ENCODE peak calls at places on chromosome 4, in nine cellular contexts. One of them, this sample, is unnamed.

GRCh38 chr4:59086410-59086809 is 1976.2 kb upstream of the IGFBP7 start:
- DNase-seq in sigmoid colon: no peak
- DNase-seq in IMR-90: no peak
- DNase-seq in ovary: no peak
- DNase-seq in testis: no peak
- DNase-seq in A549: no peak
- DNase-seq in transverse colon: no peak
- DNase-seq in heart left ventricle: no peak
- DNase-seq in K562: no peak
- DNase-seq in this sample: no peak

GRCh38 chr4:150078041-150078995 is at the start of gene DCLK2:
- DNase-seq in K562: peak
- DNase-seq in testis: peak
- DNase-seq in A549: peak
- DNase-seq in sigmoid colon: peak
- DNase-seq in transverse colon: peak
- DNase-seq in IMR-90: peak
- DNase-seq in ovary: peak
- DNase-seq in heart left ventricle: peak
- DNase-seq in this sample: peak

GRCh38 chr4:17468638-17469221 is 43.2 kb downstream of the QDPR start:
- DNase-seq in IMR-90: peak
- DNase-seq in transverse colon: no peak
- DNase-seq in K562: peak
- DNase-seq in sigmoid colon: no peak
- DNase-seq in testis: peak
- DNase-seq in heart left ventricle: no peak
- DNase-seq in A549: no peak
- DNase-seq in ovary: peak
- DNase-seq in this sample: no peak

GRCh38 chr4:53221832-53222480 is 143.9 kb downstream of the SCFD2 start:
- DNase-seq in A549: no peak
- DNase-seq in K562: no peak
- DNase-seq in testis: no peak
- DNase-seq in IMR-90: no peak
- DNase-seq in ovary: no peak
- DNase-seq in heart left ventricle: no peak
- DNase-seq in sigmoid colon: no peak
- DNase-seq in transverse colon: no peak
- DNase-seq in this sample: no peak

GRCh38 chr4:8322794-8323704 is 53.5 kb downstream of the HTRA3 start:
- DNase-seq in A549: no peak
- DNase-seq in IMR-90: no peak
- DNase-seq in sigmoid colon: peak
- DNase-seq in heart left ventricle: no peak
- DNase-seq in K562: no peak
- DNase-seq in testis: no peak
- DNase-seq in ovary: no peak
- DNase-seq in transverse colon: no peak
- DNase-seq in this sample: no peak

GRCh38 chr4:36213956-36214355 is 30.4 kb downstream of the ARAP2 start:
- DNase-seq in heart left ventricle: no peak
- DNase-seq in transverse colon: no peak
- DNase-seq in ovary: no peak
- DNase-seq in K562: no peak
- DNase-seq in A549: no peak
- DNase-seq in testis: no peak
- DNase-seq in IMR-90: no peak
- DNase-seq in sigmoid colon: no peak
- DNase-seq in this sample: no peak

GRCh38 chr4:101039367-101039766 is 308.0 kb downstream of the PPP3CA start:
- DNase-seq in K562: no peak
- DNase-seq in transverse colon: no peak
- DNase-seq in IMR-90: no peak
- DNase-seq in ovary: no peak
- DNase-seq in heart left ventricle: no peak
- DNase-seq in testis: no peak
- DNase-seq in sigmoid colon: no peak
- DNase-seq in A549: no peak
- DNase-seq in this sample: no peak

GRCh38 chr4:7698586-7698985 is 241.1 kb downstream of the AFAP1 start:
- DNase-seq in K562: peak
- DNase-seq in ovary: peak
- DNase-seq in transverse colon: no peak
- DNase-seq in testis: no peak
- DNase-seq in sigmoid colon: no peak
- DNase-seq in A549: no peak
- DNase-seq in heart left ventricle: no peak
- DNase-seq in IMR-90: peak
- DNase-seq in this sample: no peak

GRCh38 chr4:66373268-66373667 is 703.0 kb upstream of the EPHA5 start:
- DNase-seq in A549: no peak
- DNase-seq in heart left ventricle: no peak
- DNase-seq in transverse colon: no peak
- DNase-seq in IMR-90: no peak
- DNase-seq in sigmoid colon: no peak
- DNase-seq in K562: no peak
- DNase-seq in testis: no peak
- DNase-seq in ovary: no peak
- DNase-seq in this sample: no peak

GRCh38 chr4:55849724-55850123 is 3.7 kb upstream of the EXOC1 start:
- DNase-seq in heart left ventricle: no peak
- DNase-seq in A549: no peak
- DNase-seq in testis: no peak
- DNase-seq in transverse colon: no peak
- DNase-seq in sigmoid colon: no peak
- DNase-seq in IMR-90: no peak
- DNase-seq in ovary: no peak
- DNase-seq in K562: peak
- DNase-seq in this sample: no peak

GRCh38 chr4:55857586-55857985 is 4.1 kb downstream of the EXOC1 start:
- DNase-seq in ovary: no peak
- DNase-seq in A549: no peak
- DNase-seq in IMR-90: no peak
- DNase-seq in transverse colon: no peak
- DNase-seq in testis: no peak
- DNase-seq in K562: no peak
- DNase-seq in heart left ventricle: no peak
- DNase-seq in sigmoid colon: no peak
- DNase-seq in this sample: no peak

GRCh38 chr4:55851885-55852284 is 1.6 kb upstream of the EXOC1 start:
- DNase-seq in sigmoid colon: no peak
- DNase-seq in K562: no peak
- DNase-seq in heart left ventricle: no peak
- DNase-seq in testis: no peak
- DNase-seq in ovary: no peak
- DNase-seq in IMR-90: no peak
- DNase-seq in A549: no peak
- DNase-seq in transverse colon: peak
- DNase-seq in this sample: no peak

GRCh38 chr4:55854132-55854531 is 684 bp downstream of the EXOC1 start:
- DNase-seq in sigmoid colon: no peak
- DNase-seq in IMR-90: no peak
- DNase-seq in K562: peak
- DNase-seq in ovary: no peak
- DNase-seq in transverse colon: no peak
- DNase-seq in testis: no peak
- DNase-seq in heart left ventricle: no peak
- DNase-seq in A549: no peak
- DNase-seq in this sample: no peak

DNA sequence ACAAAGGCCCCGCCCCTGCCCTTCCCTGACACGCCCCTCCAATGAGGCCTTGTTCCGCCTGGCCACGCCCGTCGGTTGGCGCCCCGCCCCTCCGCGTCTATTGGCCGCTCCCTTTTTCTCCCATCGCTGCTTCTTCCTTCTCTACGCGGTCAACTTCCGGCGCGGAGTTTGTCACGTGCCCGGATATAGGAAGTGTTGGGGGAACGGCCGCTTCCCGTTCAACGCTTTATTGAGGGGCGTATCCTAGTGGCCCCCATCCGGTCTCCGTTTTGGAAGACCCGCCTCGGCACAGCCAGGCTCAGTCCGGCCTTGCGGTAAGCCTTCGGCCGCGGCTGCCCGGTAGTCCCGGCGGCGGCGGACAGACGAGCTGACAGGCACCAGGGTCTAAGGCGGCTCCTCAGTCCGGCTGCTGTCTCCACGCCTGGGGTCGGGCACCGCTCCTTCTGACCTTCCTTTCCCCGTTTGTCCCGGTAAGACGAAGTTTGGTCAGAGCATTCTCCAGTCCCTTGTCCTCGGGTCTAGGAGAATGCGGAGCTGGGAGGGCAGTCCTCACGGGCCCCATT is at the start of gene EXOC1:
- DNase-seq in testis: peak
- DNase-seq in transverse colon: peak
- DNase-seq in K562: peak
- DNase-seq in heart left ventricle: peak
- DNase-seq in A549: peak
- DNase-seq in ovary: peak
- DNase-seq in sigmoid colon: peak
- DNase-seq in IMR-90: peak
- DNase-seq in this sample: peak
- H3K27ac ChIP-seq in testis: peak
- H3K27ac ChIP-seq in transverse colon: peak
- H3K27ac ChIP-seq in K562: peak
- H3K27ac ChIP-seq in heart left ventricle: peak
- H3K27ac ChIP-seq in A549: peak
- H3K27ac ChIP-seq in ovary: peak
- H3K27ac ChIP-seq in sigmoid colon: peak
- H3K27ac ChIP-seq in IMR-90: peak
- H3K27ac ChIP-seq in this sample: peak

GRCh38 chr4:88823058-88823919 is 125.7 kb upstream of the NAP1L5 start:
- DNase-seq in transverse colon: peak
- DNase-seq in heart left ventricle: peak
- DNase-seq in sigmoid colon: peak
- DNase-seq in ovary: peak
- DNase-seq in A549: peak
- DNase-seq in IMR-90: peak
- DNase-seq in testis: peak
- DNase-seq in K562: peak
- DNase-seq in this sample: peak
- TF ChIP-seq POLR2A in transverse colon: peak
- TF ChIP-seq POLR2A in heart left ventricle: no peak
- TF ChIP-seq POLR2A in sigmoid colon: peak
- TF ChIP-seq POLR2A in ovary: peak
- TF ChIP-seq POLR2A in A549: peak
- TF ChIP-seq POLR2A in IMR-90: peak
- TF ChIP-seq POLR2A in testis: peak
- TF ChIP-seq POLR2A in K562: peak
- TF ChIP-seq POLR2A in this sample: peak

GRCh38 chr4:42637104-42637503 is 19.8 kb downstream of the ATP8A1 start:
- DNase-seq in heart left ventricle: no peak
- DNase-seq in IMR-90: no peak
- DNase-seq in sigmoid colon: no peak
- DNase-seq in K562: no peak
- DNase-seq in ovary: no peak
- DNase-seq in A549: no peak
- DNase-seq in testis: no peak
- DNase-seq in transverse colon: no peak
- DNase-seq in this sample: no peak

GRCh38 chr4:42637861-42638260 is 19.0 kb downstream of the ATP8A1 start:
- DNase-seq in heart left ventricle: no peak
- DNase-seq in sigmoid colon: no peak
- DNase-seq in testis: no peak
- DNase-seq in A549: no peak
- DNase-seq in K562: no peak
- DNase-seq in IMR-90: no peak
- DNase-seq in transverse colon: no peak
- DNase-seq in ovary: no peak
- DNase-seq in this sample: no peak

GRCh38 chr4:42640613-42641012 is 16.3 kb downstream of the ATP8A1 start:
- DNase-seq in A549: no peak
- DNase-seq in testis: no peak
- DNase-seq in IMR-90: no peak
- DNase-seq in transverse colon: no peak
- DNase-seq in sigmoid colon: no peak
- DNase-seq in heart left ventricle: no peak
- DNase-seq in ovary: no peak
- DNase-seq in K562: no peak
- DNase-seq in this sample: no peak

GRCh38 chr4:42638276-42638675 is 18.6 kb downstream of the ATP8A1 start:
- DNase-seq in A549: no peak
- DNase-seq in sigmoid colon: no peak
- DNase-seq in heart left ventricle: no peak
- DNase-seq in testis: no peak
- DNase-seq in IMR-90: no peak
- DNase-seq in K562: no peak
- DNase-seq in ovary: no peak
- DNase-seq in transverse colon: no peak
- DNase-seq in this sample: no peak

DNA sequence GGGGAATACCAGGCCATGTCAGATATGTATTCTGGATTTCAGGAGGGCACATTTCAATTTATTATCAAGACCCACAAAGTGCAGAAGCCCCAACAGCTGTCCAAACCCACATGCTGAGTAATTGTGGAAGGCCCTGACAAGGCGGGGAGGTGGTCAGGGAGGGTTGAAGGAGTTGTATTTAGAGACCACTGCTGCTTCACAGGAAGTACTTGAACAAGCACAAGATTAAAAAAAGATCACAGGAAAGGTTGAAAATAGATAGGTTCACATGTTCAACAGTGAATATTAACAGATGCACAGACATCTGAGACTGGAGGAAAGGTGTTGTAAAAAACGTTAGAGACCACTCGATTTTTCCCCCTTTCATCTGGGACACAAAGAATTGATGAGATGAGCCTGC is 17.9 kb downstream of the ATP8A1 start:
- DNase-seq in ovary: no peak
- DNase-seq in heart left ventricle: no peak
- DNase-seq in K562: no peak
- DNase-seq in transverse colon: no peak
- DNase-seq in testis: no peak
- DNase-seq in sigmoid colon: no peak
- DNase-seq in A549: no peak
- DNase-seq in IMR-90: no peak
- DNase-seq in this sample: no peak
- H3K27ac ChIP-seq in ovary: no peak
- H3K27ac ChIP-seq in heart left ventricle: no peak
- H3K27ac ChIP-seq in K562: no peak
- H3K27ac ChIP-seq in transverse colon: peak
- H3K27ac ChIP-seq in testis: no peak
- H3K27ac ChIP-seq in sigmoid colon: no peak
- H3K27ac ChIP-seq in A549: no peak
- H3K27ac ChIP-seq in IMR-90: no peak
- H3K27ac ChIP-seq in this sample: no peak

GRCh38 chr4:189364032-189364449 is 576.6 kb upstream of the FRG1 start:
- DNase-seq in sigmoid colon: no peak
- DNase-seq in ovary: no peak
- DNase-seq in IMR-90: no peak
- DNase-seq in K562: no peak
- DNase-seq in testis: peak
- DNase-seq in heart left ventricle: no peak
- DNase-seq in transverse colon: no peak
- DNase-seq in A549: no peak
- DNase-seq in this sample: no peak

GRCh38 chr4:189367832-189368231 is 572.8 kb upstream of the FRG1 start:
- DNase-seq in K562: no peak
- DNase-seq in ovary: no peak
- DNase-seq in sigmoid colon: no peak
- DNase-seq in testis: no peak
- DNase-seq in IMR-90: no peak
- DNase-seq in heart left ventricle: no peak
- DNase-seq in A549: no peak
- DNase-seq in transverse colon: no peak
- DNase-seq in this sample: no peak

GRCh38 chr4:189362364-189362763 is 578.3 kb upstream of the FRG1 start:
- DNase-seq in ovary: no peak
- DNase-seq in K562: no peak
- DNase-seq in A549: no peak
- DNase-seq in heart left ventricle: no peak
- DNase-seq in testis: no peak
- DNase-seq in IMR-90: no peak
- DNase-seq in transverse colon: no peak
- DNase-seq in sigmoid colon: no peak
- DNase-seq in this sample: no peak
- TF ChIP-seq POLR2A in ovary: no peak
- TF ChIP-seq POLR2A in K562: no peak
- TF ChIP-seq POLR2A in A549: no peak
- TF ChIP-seq POLR2A in heart left ventricle: no peak
- TF ChIP-seq POLR2A in testis: no peak
- TF ChIP-seq POLR2A in IMR-90: no peak
- TF ChIP-seq POLR2A in transverse colon: no peak
- TF ChIP-seq POLR2A in sigmoid colon: no peak
- TF ChIP-seq POLR2A in this sample: no peak

This sample was measured in tibial nerve.